ENCODE peak calls at places on chromosomes 16 and 17, in eight cellular contexts. G, H, I, B, R, A, C and X are unnamed samples.

GRCh38 chr17:3603119-3603869 is 5.9 kb downstream of the TRPV1 start:
- DNase-seq in H (no peak), C (peak), B (no peak), R (no peak), G (peak), A (peak), I (no peak), X (peak)

GRCh38 chr16:15807603-15808009 is 49.2 kb downstream of the MYH11 start:
- DNase-seq in A (no peak), H (no peak), R (no peak), G (peak), C (no peak), B (no peak), I (no peak), X (peak)

GRCh38 chr16:21218135-21218534 is 6.8 kb upstream of the ZP2 start:
- DNase-seq in C (no peak), H (no peak), A (no peak), B (no peak), G (peak), I (no peak), R (no peak), X (peak)

GRCh38 chr17:11182430-11182829 is 58.6 kb upstream of the SHISA6 start:
- DNase-seq in B (no peak), C (no peak), I (peak), G (no peak), A (no peak), H (no peak), R (no peak), X (no peak)

GRCh38 chr16:46728804-46729203 is 19.3 kb downstream of the MYLK3 start:
- DNase-seq in I (no peak), R (no peak), H (no peak), C (no peak), A (no peak), G (no peak), B (no peak), X (no peak)

GRCh38 chr16:54166342-54166865 is 120.2 kb downstream of the IRX3 start:
- DNase-seq in C (no peak), B (no peak), H (no peak), G (no peak), I (no peak), A (no peak), R (no peak), X (no peak)

GRCh38 chr17:73628642-73629552 is 15.3 kb downstream of the SDK2 start:
- DNase-seq in R (no peak), I (no peak), B (no peak), H (no peak), A (no peak), C (no peak), G (no peak), X (no peak)

GRCh38 chr17:17041018-17041521 is 1.2 kb upstream of the MPRIP start:
- DNase-seq in A (peak), I (peak), R (peak), G (no peak), H (peak), C (peak), B (no peak), X (peak)

GRCh38 chr16:53058441-53058840 is 3.6 kb downstream of the CHD9 start:
- DNase-seq in H (no peak), I (no peak), G (no peak), R (no peak), B (no peak), C (no peak), A (no peak), X (no peak)

GRCh38 chr17:38967290-38967738 is at the start of gene FBXO47:
- DNase-seq in G (peak), B (no peak), H (peak), A (peak), I (peak), R (peak), C (peak), X (peak)

GRCh38 chr17:72134560-72135399 is 14.0 kb downstream of the SOX9 start:
- DNase-seq in B (no peak), R (no peak), G (peak), C (peak), I (no peak), H (no peak), A (no peak), X (peak)

GRCh38 chr16:56625140-56625942 is at the start of gene MT1E:
- DNase-seq in B (no peak), I (peak), R (peak), G (peak), H (peak), A (peak), C (peak), X (peak)

GRCh38 chr17:82418001-82418986 is at the start of the genes HEXD and OGFOD3:
- DNase-seq in A (peak), I (peak), C (peak), G (peak), B (peak), H (peak), R (peak), X (peak)

GRCh38 chr16:81620796-81621195 is 158.3 kb upstream of the PLCG2 start:
- DNase-seq in B (no peak), H (no peak), C (no peak), I (no peak), G (no peak), A (no peak), R (no peak), X (no peak)

GRCh38 chr17:30600830-30601494 is 123.8 kb downstream of the GOSR1 start:
- DNase-seq in I (peak), B (peak), H (no peak), G (peak), R (no peak), C (peak), A (no peak), X (peak)

GRCh38 chr16:2039286-2040030 is 8.2 kb downstream of the NTHL1 start:
- DNase-seq in I (peak), B (no peak), H (peak), C (peak), A (peak), G (peak), R (peak), X (peak)

GRCh38 chr17:29433551-29433950 is 43.4 kb downstream of the TAOK1 start:
- DNase-seq in B (no peak), G (no peak), H (peak), I (no peak), C (no peak), A (peak), R (no peak), X (no peak)

GRCh38 chr16:84905965-84906460 is 86.2 kb downstream of the CRISPLD2 start:
- DNase-seq in I (no peak), R (no peak), G (no peak), C (no peak), H (no peak), A (no peak), B (no peak), X (no peak)

GRCh38 chr17:82592751-82593589 is 55.3 kb downstream of the WDR45B start:
- DNase-seq in C (peak), B (peak), G (peak), I (peak), A (peak), H (peak), R (no peak), X (peak)

GRCh38 chr17:80394629-80395216 is 20.2 kb upstream of the ENDOV start:
- DNase-seq in B (no peak), C (no peak), G (no peak), A (no peak), H (no peak), I (no peak), R (no peak), X (no peak)

GRCh38 chr17:72597354-72598087 is 476.7 kb downstream of the SOX9 start:
- DNase-seq in I (no peak), G (no peak), R (no peak), H (no peak), C (no peak), B (no peak), A (no peak), X (no peak)

GRCh38 chr16:47475786-47476185 is 14.7 kb downstream of the PHKB start:
- DNase-seq in R (no peak), A (peak), C (peak), H (no peak), G (peak), I (no peak), B (no peak), X (no peak)

GRCh38 chr17:43768382-43768781 is 9.8 kb upstream of the SOST start:
- DNase-seq in G (no peak), C (no peak), A (no peak), R (no peak), B (no peak), H (peak), I (peak), X (no peak)

GRCh38 chr17:29927546-29927945 is 2.5 kb downstream of the SSH2 start:
- DNase-seq in I (no peak), R (no peak), B (no peak), C (no peak), H (no peak), G (peak), A (no peak), X (peak)

GRCh38 chr16:77581706-77582105 is 140.6 kb upstream of the NUDT7 start:
- DNase-seq in H (no peak), B (no peak), C (peak), A (no peak), R (no peak), I (no peak), G (no peak), X (no peak)

GRCh38 chr17:77425791-77426641 is 285.2 kb downstream of the SEC14L1 start:
- DNase-seq in R (no peak), G (peak), I (no peak), H (no peak), C (peak), A (no peak), B (no peak), X (peak)

GRCh38 chr16:47310792-47311211 is 150.1 kb downstream of the ITFG1 start:
- DNase-seq in R (no peak), A (no peak), G (no peak), C (no peak), H (no peak), I (no peak), B (no peak), X (no peak)

GRCh38 chr17:79681628-79682261 is 49.0 kb upstream of the ENPP7 start:
- DNase-seq in C (no peak), R (no peak), B (no peak), A (no peak), I (no peak), H (no peak), G (no peak), X (no peak)

GRCh38 chr17:80594666-80595269 is 50.1 kb downstream of the RPTOR start:
- DNase-seq in I (no peak), A (peak), B (no peak), R (no peak), H (no peak), C (peak), G (no peak), X (no peak)

GRCh38 chr16:84214451-84215066 is 23.6 kb downstream of the ADAD2 start:
- DNase-seq in A (no peak), I (no peak), B (no peak), H (no peak), C (no peak), R (no peak), G (no peak), X (no peak)

GRCh38 chr16:74020086-74020670 is 276.4 kb upstream of the PSMD7 start:
- DNase-seq in I (no peak), C (no peak), B (no peak), G (no peak), R (no peak), A (no peak), H (no peak), X (no peak)

GRCh38 chr16:67166035-67166882 is 1.7 kb downstream of the HSF4 start:
- DNase-seq in G (no peak), A (no peak), I (no peak), R (no peak), C (no peak), B (no peak), H (no peak), X (no peak)

GRCh38 chr16:81713796-81714195 is 65.3 kb upstream of the PLCG2 start:
- DNase-seq in R (no peak), I (no peak), C (no peak), A (no peak), B (no peak), H (no peak), G (no peak), X (no peak)

GRCh38 chr17:44990994-44991393 is 22.9 kb upstream of the C1QL1 start:
- DNase-seq in H (no peak), C (no peak), A (no peak), B (no peak), R (no peak), G (no peak), I (no peak), X (no peak)

GRCh38 chr17:44987883-44988195 is 19.7 kb upstream of the C1QL1 start:
- DNase-seq in H (no peak), C (no peak), B (no peak), R (no peak), A (no peak), I (no peak), G (no peak), X (no peak)

GRCh38 chr17:44988256-44988942 is 20.3 kb upstream of the C1QL1 start:
- DNase-seq in A (no peak), H (no peak), R (no peak), C (no peak), I (no peak), B (no peak), G (no peak), X (no peak)

GRCh38 chr17:44987194-44987882 is 19.2 kb upstream of the C1QL1 start:
- DNase-seq in H (no peak), B (peak), A (no peak), G (no peak), R (no peak), C (no peak), I (no peak), X (no peak)

DNA sequence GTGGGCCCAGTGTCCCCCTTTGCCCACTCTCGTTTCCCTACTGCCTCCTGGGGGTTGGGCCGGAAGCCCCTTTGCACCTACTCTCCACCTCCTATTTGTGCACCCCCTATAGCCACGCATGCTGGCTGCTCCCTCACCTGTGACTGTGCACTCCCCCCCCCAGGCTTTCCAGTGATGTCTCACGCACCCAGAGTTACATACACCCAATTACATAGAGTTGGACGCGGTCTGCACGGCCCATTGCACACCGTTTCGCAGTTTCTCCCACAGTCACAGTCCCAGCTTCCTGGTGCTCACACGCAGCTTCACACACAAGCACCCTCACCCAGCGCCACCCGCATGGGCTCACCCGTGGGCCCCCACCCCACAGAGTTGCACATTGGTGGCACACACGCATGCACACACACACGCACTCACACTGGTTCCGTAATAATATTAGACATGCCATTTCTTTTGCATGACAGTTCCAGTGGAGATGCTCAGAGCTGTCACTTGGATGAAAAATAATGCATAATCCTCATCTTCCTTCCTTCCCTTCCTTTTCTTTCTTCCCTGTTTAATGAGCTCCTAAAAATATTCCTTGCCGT is 21.5 kb upstream of the C1QL1 start:
- DNase-seq in B (no peak), R (no peak), H (no peak), G (no peak), I (no peak), C (no peak), A (no peak), X (no peak)
- TF ChIP-seq CTCF in B (no peak), R (no peak), H (no peak), G (no peak), I (no peak), C (no peak), A (no peak), X (no peak)

GRCh38 chr17:68421486-68421885 is 35.8 kb downstream of the WIPI1 start:
- DNase-seq in B (no peak), I (no peak), A (no peak), G (no peak), C (no peak), H (no peak), R (no peak), X (no peak)
- H3K4me3 ChIP-seq in B (no peak), I (no peak), A (no peak), G (no peak), C (no peak), H (no peak), R (no peak), X (no peak)

DNA sequence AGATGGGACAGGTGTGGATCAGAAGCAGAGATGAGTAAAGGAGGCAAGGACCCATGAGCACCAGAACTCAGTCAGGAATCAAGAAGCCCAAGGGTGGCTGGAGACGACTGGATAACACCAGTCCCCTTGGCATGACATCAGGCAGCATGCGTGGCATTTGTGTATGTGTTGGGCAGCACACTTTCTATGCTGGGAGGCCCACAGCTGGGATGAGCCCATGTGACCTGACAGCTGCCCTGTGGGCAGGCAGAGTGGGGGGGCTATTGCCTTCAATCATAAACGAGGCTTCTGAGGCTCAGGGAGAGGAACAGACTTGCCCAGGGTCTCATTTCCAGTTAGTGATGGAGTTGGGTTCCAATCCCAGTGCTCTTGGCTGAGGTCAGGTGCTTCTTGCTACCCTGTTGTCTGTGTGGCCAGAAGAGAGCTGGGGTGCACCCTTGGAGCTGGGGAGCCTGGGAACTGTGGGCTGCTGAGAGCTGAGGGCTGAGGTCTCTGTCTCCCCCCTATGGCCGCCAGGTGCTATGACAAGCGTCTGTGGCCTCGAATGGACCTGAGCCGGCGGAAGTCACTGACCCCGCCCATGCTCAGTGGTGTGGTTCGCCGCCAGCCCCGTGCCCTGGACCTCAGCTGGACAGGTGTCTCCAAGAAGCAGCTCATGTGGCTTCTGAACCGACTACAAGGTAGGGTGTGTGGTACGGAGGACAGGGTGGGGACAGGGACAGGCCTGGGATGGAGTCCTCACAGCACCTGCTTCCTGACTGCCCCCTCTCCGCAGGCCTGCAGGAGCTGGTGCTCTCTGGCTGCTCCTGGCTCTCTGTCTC is 7.1 kb upstream of the ORAI3 start:
- DNase-seq in H (peak), I (peak), A (no peak), B (peak), R (peak), G (peak), C (peak), X (peak)
- TF ChIP-seq CTCF in H (peak), I (peak), A (peak), B (peak), R (peak), G (peak), C (peak), X (peak)

GRCh38 chr17:37766951-37767350 is 22.1 kb upstream of the HNF1B start:
- DNase-seq in I (no peak), G (no peak), H (no peak), R (no peak), A (no peak), B (no peak), C (no peak), X (no peak)

GRCh38 chr17:37768438-37768837 is 23.6 kb upstream of the HNF1B start:
- DNase-seq in H (no peak), R (no peak), A (no peak), I (no peak), G (no peak), C (no peak), B (no peak), X (no peak)

GRCh38 chr17:37761065-37761464 is 16.2 kb upstream of the HNF1B start:
- DNase-seq in A (no peak), H (no peak), B (no peak), C (no peak), R (no peak), G (no peak), I (no peak), X (no peak)

GRCh38 chr17:37762669-37763068 is 17.8 kb upstream of the HNF1B start:
- DNase-seq in I (no peak), C (no peak), R (no peak), H (no peak), A (no peak), G (no peak), B (no peak), X (no peak)

DNA sequence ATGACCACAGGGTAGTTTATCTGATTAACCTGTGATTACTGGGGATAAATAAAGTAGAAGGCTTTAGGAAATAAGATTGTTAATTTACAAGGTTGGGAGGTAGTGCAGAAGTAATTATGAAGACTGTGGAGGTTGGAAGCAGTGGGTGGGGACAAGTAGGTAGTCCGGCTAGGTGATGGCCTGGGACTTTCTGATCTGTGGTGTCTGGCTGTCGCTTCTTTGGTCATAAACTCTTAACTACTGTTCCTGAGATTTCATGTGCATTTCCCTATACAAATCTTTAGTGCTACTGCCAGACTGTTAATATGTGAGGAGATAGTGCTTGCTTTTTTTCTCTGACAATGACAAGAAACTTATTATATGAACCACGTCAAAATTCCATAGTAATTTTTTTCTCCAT is 19.5 kb upstream of the HNF1B start:
- DNase-seq in R (no peak), G (no peak), H (no peak), C (no peak), A (no peak), I (no peak), B (no peak), X (no peak)
- H3K4me3 ChIP-seq in R (no peak), G (no peak), H (no peak), C (no peak), A (no peak), I (no peak), B (no peak), X (no peak)

GRCh38 chr16:87844374-87844733 is 25.0 kb downstream of the SLC7A5 start:
- DNase-seq in A (no peak), G (no peak), B (no peak), R (no peak), H (no peak), I (no peak), C (no peak), X (no peak)
- TF ChIP-seq CTCF in A (no peak), G (no peak), B (no peak), R (no peak), H (no peak), I (no peak), C (no peak), X (no peak)

GRCh38 chr16:22296225-22297113 is 740 bp upstream of the POLR3E start:
- DNase-seq in H (no peak), C (no peak), B (no peak), I (no peak), R (no peak), G (no peak), A (no peak), X (peak)
- H3K4me3 ChIP-seq in H (peak), C (peak), B (peak), I (peak), R (peak), G (peak), A (peak), X (peak)

GRCh38 chr16:23678430-23679273 is at the start of gene PLK1:
- DNase-seq in R (peak), H (peak), I (peak), A (peak), G (peak), B (peak), C (peak), X (peak)
- TF ChIP-seq CTCF in R (peak), H (peak), I (no peak), A (peak), G (peak), B (peak), C (peak), X (peak)

GRCh38 chr16:11059588-11059987 is 115.2 kb downstream of the CLEC16A start:
- DNase-seq in A (no peak), C (no peak), I (no peak), G (no peak), H (no peak), R (no peak), B (no peak), X (no peak)
- H3K4me3 ChIP-seq in A (no peak), C (no peak), I (no peak), G (no peak), H (no peak), R (no peak), B (no peak), X (no peak)